ENCODE peak calls at places on chromosome 15, in four cellular contexts. One of them, this sample, is unnamed.

GRCh38 chr15:57604502-57604901 is 12.8 kb downstream of the MYZAP start:
- DNase-seq in colonic mucosa: no peak
- DNase-seq in psoas muscle: no peak
- DNase-seq in IMR-90: no peak
- DNase-seq in this sample: no peak

GRCh38 chr15:65409284-65409631 is 13.5 kb downstream of the IGDCC4 start:
- DNase-seq in colonic mucosa: no peak
- DNase-seq in psoas muscle: peak; percentile 35
- DNase-seq in IMR-90: peak; percentile 99
- DNase-seq in this sample: peak; percentile 89

GRCh38 chr15:56929933-56930332 is 11.5 kb downstream of the TCF12 start:
- DNase-seq in colonic mucosa: no peak
- DNase-seq in psoas muscle: no peak
- DNase-seq in IMR-90: no peak
- DNase-seq in this sample: no peak

GRCh38 chr15:44159492-44159891 is 35.6 kb downstream of the FRMD5 start:
- DNase-seq in colonic mucosa: no peak
- DNase-seq in psoas muscle: no peak
- DNase-seq in IMR-90: no peak
- DNase-seq in this sample: peak; percentile 37

GRCh38 chr15:66007663-66008262 is 138.5 kb downstream of the RAB11A start:
- DNase-seq in colonic mucosa: peak; percentile 32
- DNase-seq in psoas muscle: no peak
- DNase-seq in IMR-90: no peak
- DNase-seq in this sample: no peak

GRCh38 chr15:36860792-36861191 is 239.6 kb downstream of the MEIS2 start:
- DNase-seq in colonic mucosa: no peak
- DNase-seq in psoas muscle: no peak
- DNase-seq in IMR-90: no peak
- DNase-seq in this sample: no peak

GRCh38 chr15:69808756-69809155 is 289.0 kb downstream of the TLE3 start:
- DNase-seq in colonic mucosa: no peak
- DNase-seq in psoas muscle: no peak
- DNase-seq in IMR-90: peak; percentile 48
- DNase-seq in this sample: no peak

GRCh38 chr15:47993051-47993450 is 127.7 kb upstream of the SLC24A5 start:
- DNase-seq in colonic mucosa: no peak
- DNase-seq in psoas muscle: no peak
- DNase-seq in IMR-90: no peak
- DNase-seq in this sample: no peak

GRCh38 chr15:34239151-34239761 is 14.4 kb downstream of the EMC4 start:
- DNase-seq in colonic mucosa: no peak
- DNase-seq in psoas muscle: no peak
- DNase-seq in IMR-90: peak; percentile 91
- DNase-seq in this sample: peak; percentile 82

GRCh38 chr15:64356443-64357040 is 569 bp upstream of the CSNK1G1 start:
- DNase-seq in colonic mucosa: no peak
- DNase-seq in psoas muscle: no peak
- DNase-seq in IMR-90: peak; percentile 87
- DNase-seq in this sample: peak; percentile 96

GRCh38 chr15:96553006-96553405 is 222.5 kb downstream of the NR2F2 start:
- DNase-seq in colonic mucosa: no peak
- DNase-seq in psoas muscle: no peak
- DNase-seq in IMR-90: no peak
- DNase-seq in this sample: no peak

GRCh38 chr15:32730677-32731654 is 13.2 kb downstream of the GREM1 start:
- DNase-seq in colonic mucosa: peak; percentile 94
- DNase-seq in psoas muscle: no peak
- DNase-seq in IMR-90: no peak
- DNase-seq in this sample: no peak

GRCh38 chr15:89116404-89116803 is 28.1 kb downstream of the ABHD2 start:
- DNase-seq in colonic mucosa: no peak
- DNase-seq in psoas muscle: no peak
- DNase-seq in IMR-90: peak; percentile 55
- DNase-seq in this sample: no peak

GRCh38 chr15:56249080-56249479 is 5.4 kb upstream of the RFX7 start:
- DNase-seq in colonic mucosa: peak; percentile 36
- DNase-seq in psoas muscle: no peak
- DNase-seq in IMR-90: peak; percentile 58
- DNase-seq in this sample: peak; percentile 81

GRCh38 chr15:68330461-68330860 is 52.9 kb downstream of the FEM1B start:
- DNase-seq in colonic mucosa: no peak
- DNase-seq in psoas muscle: no peak
- DNase-seq in IMR-90: no peak
- DNase-seq in this sample: no peak

GRCh38 chr15:68578175-68578959 is 426 bp upstream of the CORO2B start:
- DNase-seq in colonic mucosa: peak; percentile 42
- DNase-seq in psoas muscle: peak; percentile 89
- DNase-seq in IMR-90: peak; percentile 71
- DNase-seq in this sample: peak; percentile 69

GRCh38 chr15:58327958-58328357 is 103.8 kb upstream of the LIPC start:
- DNase-seq in colonic mucosa: no peak
- DNase-seq in psoas muscle: no peak
- DNase-seq in IMR-90: no peak
- DNase-seq in this sample: no peak

GRCh38 chr15:75109021-75109690 is 85.8 kb downstream of the PPCDC start:
- DNase-seq in colonic mucosa: no peak
- DNase-seq in psoas muscle: no peak
- DNase-seq in IMR-90: no peak
- DNase-seq in this sample: no peak

GRCh38 chr15:92719024-92719423 is 63.4 kb upstream of the FAM174B start:
- DNase-seq in colonic mucosa: no peak
- DNase-seq in psoas muscle: no peak
- DNase-seq in IMR-90: no peak
- DNase-seq in this sample: no peak

GRCh38 chr15:22978691-22979068 is 1.5 kb downstream of the CYFIP1 start:
- DNase-seq in colonic mucosa: no peak
- DNase-seq in psoas muscle: no peak
- DNase-seq in IMR-90: no peak
- DNase-seq in this sample: no peak

GRCh38 chr15:90711418-90711824 is 5.7 kb upstream of the BLM start:
- DNase-seq in colonic mucosa: no peak
- DNase-seq in psoas muscle: no peak
- DNase-seq in IMR-90: no peak
- DNase-seq in this sample: no peak

GRCh38 chr15:94912760-94913159 is 681.4 kb downstream of the MCTP2 start:
- DNase-seq in colonic mucosa: no peak
- DNase-seq in psoas muscle: no peak
- DNase-seq in IMR-90: no peak
- DNase-seq in this sample: no peak

GRCh38 chr15:68278345-68279217 is 1.0 kb downstream of the FEM1B start:
- DNase-seq in colonic mucosa: peak; percentile 49
- DNase-seq in psoas muscle: no peak
- DNase-seq in IMR-90: peak; percentile 35
- DNase-seq in this sample: peak; percentile 47

GRCh38 chr15:22868928-22869327 is 30.5 kb downstream of the NIPA2 start:
- DNase-seq in colonic mucosa: no peak
- DNase-seq in psoas muscle: no peak
- DNase-seq in IMR-90: no peak
- DNase-seq in this sample: no peak

GRCh38 chr15:91609231-91609630 is 244.3 kb upstream of the SLCO3A1 start:
- DNase-seq in colonic mucosa: no peak
- DNase-seq in psoas muscle: no peak
- DNase-seq in IMR-90: no peak
- DNase-seq in this sample: no peak

GRCh38 chr15:63244399-63244798 is 33.0 kb upstream of the APH1B start:
- DNase-seq in colonic mucosa: no peak
- DNase-seq in psoas muscle: no peak
- DNase-seq in IMR-90: no peak
- DNase-seq in this sample: peak; percentile 58
- H3K4me3 ChIP-seq in colonic mucosa: no peak overlapping the region
- H3K4me3 ChIP-seq in psoas muscle: no peak overlapping the region
- H3K4me3 ChIP-seq in IMR-90: no peak overlapping the region
- H3K4me3 ChIP-seq in this sample: no peak overlapping the region

GRCh38 chr15:77617507-77618285 is 15.0 kb downstream of the LINGO1 start:
- DNase-seq in colonic mucosa: peak; percentile 39
- DNase-seq in psoas muscle: no peak
- DNase-seq in IMR-90: no peak
- DNase-seq in this sample: no peak
- TF ChIP-seq CTCF in colonic mucosa: peak; percentile 34
- TF ChIP-seq CTCF in psoas muscle: peak; percentile 12
- TF ChIP-seq CTCF in IMR-90: peak; percentile 21
- TF ChIP-seq CTCF in this sample: peak; percentile 26

DNA sequence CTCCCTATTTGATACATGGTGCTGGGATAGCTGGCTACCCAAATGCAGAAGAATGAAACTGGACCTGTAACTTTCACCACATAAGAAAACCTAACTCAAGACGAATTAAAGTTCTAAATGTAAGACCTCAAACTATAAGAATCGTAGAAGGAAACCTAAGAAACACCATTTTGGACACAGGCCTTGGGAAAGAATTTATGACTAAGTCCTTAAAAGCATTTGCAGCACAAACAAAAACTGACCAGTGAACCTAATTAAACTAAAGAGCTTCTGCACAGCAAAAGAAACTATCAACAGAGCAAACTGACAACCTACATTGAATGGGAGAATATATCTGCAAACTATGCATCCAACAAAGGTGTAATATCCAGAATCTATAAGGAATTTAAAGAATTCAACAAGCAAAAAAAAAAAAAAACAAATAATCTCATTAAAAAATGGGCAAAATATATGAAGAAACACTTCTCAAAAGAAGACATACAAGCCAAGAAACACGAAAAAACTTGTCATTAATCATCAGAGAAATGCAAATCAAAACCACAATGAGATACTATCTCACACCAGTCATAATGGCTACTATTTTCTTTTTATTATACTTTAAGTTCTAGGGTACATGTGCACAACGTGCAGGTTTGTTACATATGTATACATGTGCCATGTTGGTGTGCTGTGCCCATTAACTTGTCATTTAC is 37.0 kb downstream of the HDGFL3 start:
- DNase-seq in colonic mucosa: no peak
- DNase-seq in psoas muscle: no peak
- DNase-seq in IMR-90: peak; percentile 62
- DNase-seq in this sample: no peak
- H3K4me3 ChIP-seq in colonic mucosa: no peak overlapping the region
- H3K4me3 ChIP-seq in psoas muscle: no peak overlapping the region
- H3K4me3 ChIP-seq in IMR-90: no peak overlapping the region
- H3K4me3 ChIP-seq in this sample: no peak overlapping the region

GRCh38 chr15:49620658-49621326 is at the start of the genes DTWD1 and FAM227B:
- DNase-seq in colonic mucosa: peak; percentile 97
- DNase-seq in psoas muscle: peak; percentile 98
- DNase-seq in IMR-90: peak; percentile 98
- DNase-seq in this sample: peak; percentile 99

GRCh38 chr15:49621327-49622210 is 721 bp downstream of the DTWD1 start:
- DNase-seq in colonic mucosa: peak; percentile 18
- DNase-seq in psoas muscle: no peak
- DNase-seq in IMR-90: no peak
- DNase-seq in this sample: peak; percentile 54

GRCh38 chr15:49624046-49624445 is 3.2 kb downstream of the DTWD1 start:
- DNase-seq in colonic mucosa: no peak
- DNase-seq in psoas muscle: no peak
- DNase-seq in IMR-90: peak; percentile 44
- DNase-seq in this sample: peak; percentile 45

GRCh38 chr15:49620174-49620573 is 444 bp downstream of the FAM227B start:
- DNase-seq in colonic mucosa: peak; percentile 18
- DNase-seq in psoas muscle: no peak
- DNase-seq in IMR-90: peak; percentile 33
- DNase-seq in this sample: peak; percentile 87

DNA sequence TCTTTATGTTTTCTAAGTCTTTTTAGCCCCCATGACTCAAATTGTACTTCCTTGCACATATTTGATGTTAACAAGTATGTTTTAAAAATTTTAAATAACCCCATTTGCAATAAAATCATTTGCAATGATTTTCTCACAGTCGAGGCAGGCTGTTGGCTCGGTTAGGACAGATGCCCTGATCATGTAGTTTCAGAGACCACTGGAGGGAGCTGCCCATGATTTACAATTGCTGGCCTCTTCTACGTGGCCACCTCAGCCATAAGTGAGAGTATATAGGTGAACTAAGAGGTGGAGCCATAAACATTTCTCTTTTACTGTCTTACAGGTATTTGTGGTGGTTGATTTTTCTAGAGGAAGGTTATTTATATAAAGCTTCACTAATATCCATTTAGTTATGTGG is 1.7 kb downstream of the DTWD1 start:
- DNase-seq in colonic mucosa: no peak
- DNase-seq in psoas muscle: no peak
- DNase-seq in IMR-90: no peak
- DNase-seq in this sample: peak; percentile 54
- TF ChIP-seq CTCF in colonic mucosa: no peak
- TF ChIP-seq CTCF in psoas muscle: no peak
- TF ChIP-seq CTCF in IMR-90: no peak
- TF ChIP-seq CTCF in this sample: no peak

GRCh38 chr15:52018693-52019393 is at the start of gene MAPK6:
- DNase-seq in colonic mucosa: peak; percentile 94
- DNase-seq in psoas muscle: peak; percentile 97
- DNase-seq in IMR-90: peak; percentile 93
- DNase-seq in this sample: peak; percentile 91

GRCh38 chr15:52019394-52020252 is 604 bp downstream of the MAPK6 start:
- DNase-seq in colonic mucosa: peak; percentile 88
- DNase-seq in psoas muscle: peak; percentile 95
- DNase-seq in IMR-90: peak; percentile 89
- DNase-seq in this sample: peak; percentile 93

GRCh38 chr15:52020253-52021085 is 1.4 kb downstream of the MAPK6 start:
- DNase-seq in colonic mucosa: no peak
- DNase-seq in psoas muscle: no peak
- DNase-seq in IMR-90: peak; percentile 34
- DNase-seq in this sample: peak; percentile 61

GRCh38 chr15:52021128-52021671 is 2.2 kb downstream of the MAPK6 start:
- DNase-seq in colonic mucosa: peak; percentile 47
- DNase-seq in psoas muscle: no peak
- DNase-seq in IMR-90: peak; percentile 97
- DNase-seq in this sample: peak; percentile 95

DNA sequence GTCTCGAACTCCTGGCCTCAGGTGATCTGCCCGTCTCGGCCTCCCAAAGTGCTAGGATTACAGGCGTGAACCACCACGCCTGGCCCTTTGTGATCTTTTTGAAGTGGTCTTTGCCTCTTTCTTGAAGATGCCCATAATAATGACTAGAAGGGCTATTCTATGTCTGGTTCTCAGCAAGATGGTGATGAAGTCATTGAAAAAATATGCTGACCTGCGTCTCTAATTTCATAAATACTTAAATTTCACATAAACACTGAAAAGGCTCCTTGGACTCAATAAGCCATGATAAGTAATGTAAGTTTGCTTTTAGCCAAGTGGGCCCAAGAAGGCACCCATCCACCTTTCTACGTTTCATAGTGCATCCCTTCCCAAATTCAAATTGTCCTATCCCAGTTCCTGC is 775 bp upstream of the MAPK6 start:
- DNase-seq in colonic mucosa: no peak
- DNase-seq in psoas muscle: no peak
- DNase-seq in IMR-90: peak; percentile 91
- DNase-seq in this sample: no peak
- H3K4me3 ChIP-seq in colonic mucosa: no peak overlapping the region
- H3K4me3 ChIP-seq in psoas muscle: peak overlapping the region; percentile 65
- H3K4me3 ChIP-seq in IMR-90: no peak overlapping the region
- H3K4me3 ChIP-seq in this sample: peak overlapping the region; percentile 67

This sample was measured in fibroblast of the aortic adventitia.